ENCODE peak calls at places on chromosomes 4 and X, in eight cellular contexts. D is COR-L47; G is NCI-H1417 treated with DMSO at 0.1 percent for 48 hours; K is germinal center; S is upper lobe of left lung; W is AG20443; T is stimulated activated CD4-positive, alpha-beta T cell treated with anti-CD3 and anti-CD28 coated beads, Interleukin-15, amount 100 ng/mL, for 24 hours; H is GM23338. P is an unnamed sample.

GRCh38 chrX:108022491-108023089 is 22.3 kb upstream of the VSIG1 start:
- DNase-seq in S (no peak), D (no peak), H (no peak), G (no peak), T (peak), K (no peak), W (no peak), P (no peak)

GRCh38 chr4:86367577-86367976 is 7.7 kb upstream of the MAPK10 start:
- DNase-seq in K (no peak), W (peak), D (no peak), T (no peak), H (no peak), S (no peak), G (no peak), P (no peak)

GRCh38 chrX:118579417-118579816 is 83.8 kb downstream of the DOCK11 start:
- DNase-seq in T (no peak), G (no peak), D (no peak), K (no peak), W (no peak), S (no peak), H (no peak), P (no peak)

GRCh38 chr4:38985363-38986065 is 46.7 kb downstream of the TMEM156 start:
- DNase-seq in G (no peak), W (no peak), H (no peak), T (no peak), S (no peak), K (peak), D (no peak), P (no peak)

GRCh38 chr4:112075129-112075753 is 70.0 kb upstream of the FAM241A start:
- DNase-seq in D (peak), G (no peak), S (no peak), K (peak), H (peak), T (peak), W (peak), P (no peak)

GRCh38 chrX:43552166-43552565 is 103.9 kb upstream of the MAOA start:
- DNase-seq in W (no peak), G (no peak), K (no peak), H (no peak), T (no peak), D (no peak), S (no peak), P (no peak)

GRCh38 chr4:76867880-76868655 is 29.9 kb downstream of the SOWAHB start:
- DNase-seq in T (peak), K (no peak), W (no peak), D (no peak), S (no peak), H (peak), G (no peak), P (no peak)

GRCh38 chr4:83828601-83829000 is 292.7 kb downstream of the GPAT3 start:
- DNase-seq in H (no peak), K (no peak), S (no peak), W (no peak), G (no peak), T (no peak), D (no peak), P (no peak)

GRCh38 chrX:9352683-9353430 is 112.0 kb upstream of the TBL1X start:
- DNase-seq in W (peak), T (peak), K (peak), G (no peak), H (no peak), D (no peak), S (peak), P (peak)

GRCh38 chr4:121711263-121712000 is 14.7 kb upstream of the ANXA5 start:
- DNase-seq in G (no peak), W (peak), S (peak), D (no peak), H (peak), K (peak), T (peak), P (no peak)

GRCh38 chr4:61511716-61512488 is 311.8 kb downstream of the ADGRL3 start:
- DNase-seq in K (no peak), H (no peak), S (no peak), T (no peak), W (peak), G (no peak), D (no peak), P (no peak)

GRCh38 chr4:35772291-35772690 is 472.0 kb downstream of the ARAP2 start:
- DNase-seq in K (no peak), G (no peak), T (no peak), H (no peak), W (no peak), S (no peak), D (no peak), P (no peak)

GRCh38 chrX:44731160-44731559 is 112.7 kb upstream of the DUSP21 start:
- DNase-seq in W (no peak), S (no peak), T (no peak), D (no peak), H (no peak), G (no peak), K (no peak), P (no peak)

GRCh38 chr4:151228196-151229119 is 48.5 kb upstream of the PRSS48 start:
- DNase-seq in D (no peak), H (no peak), G (no peak), S (no peak), T (no peak), W (no peak), K (no peak), P (no peak)

GRCh38 chrX:48648299-48648698 is 35.3 kb upstream of the WAS start:
- DNase-seq in T (peak), G (peak), H (peak), S (peak), K (peak), W (peak), D (peak), P (peak)

GRCh38 chrX:146224442-146224841 is 406.8 kb downstream of the SLITRK2 start:
- DNase-seq in D (no peak), H (peak), S (no peak), T (no peak), G (no peak), W (no peak), K (no peak), P (no peak)

GRCh38 chr4:119659576-119659975 is 31.0 kb upstream of the PDE5A start:
- DNase-seq in K (no peak), G (no peak), T (no peak), W (peak), H (no peak), D (no peak), S (no peak), P (no peak)

GRCh38 chrX:56802921-56803848 is 74.1 kb downstream of the NBDY start:
- DNase-seq in D (no peak), K (no peak), T (peak), G (no peak), S (peak), W (peak), H (peak), P (peak)

GRCh38 chr4:37453361-37454262 is 209.1 kb downstream of the NWD2 start:
- DNase-seq in W (peak), H (peak), T (peak), S (peak), G (no peak), D (peak), K (peak), P (peak)

GRCh38 chrX:9604111-9604907 is 139.5 kb downstream of the TBL1X start:
- DNase-seq in W (peak), K (no peak), S (no peak), H (no peak), D (no peak), G (no peak), T (no peak), P (no peak)

GRCh38 chr4:184805462-184806245 is 20.1 kb downstream of the ACSL1 start:
- DNase-seq in S (peak), D (no peak), H (no peak), K (peak), T (no peak), G (no peak), W (peak), P (no peak)

GRCh38 chrX:100995469-100995868 is 26.0 kb downstream of the ARL13A start:
- DNase-seq in W (peak), T (peak), H (no peak), D (no peak), S (no peak), G (no peak), K (no peak), P (no peak)

GRCh38 chrX:10199212-10199611 is 42.4 kb downstream of the CLCN4 start:
- DNase-seq in S (peak), D (no peak), W (no peak), H (no peak), G (no peak), T (no peak), K (peak), P (peak)

GRCh38 chrX:71151366-71151765 is 6.7 kb downstream of the NLGN3 start:
- DNase-seq in H (no peak), S (no peak), T (no peak), K (no peak), D (no peak), G (no peak), W (no peak), P (no peak)

GRCh38 chrX:105451426-105451825 is 230.9 kb upstream of the TEX13A start:
- DNase-seq in T (no peak), D (no peak), W (no peak), S (no peak), H (no peak), K (no peak), G (no peak), P (no peak)

GRCh38 chrX:13717697-13718483 is 16.5 kb downstream of the TRAPPC2 start:
- DNase-seq in K (no peak), G (no peak), T (no peak), H (no peak), S (no peak), W (peak), D (no peak), P (no peak)

GRCh38 chr4:107631568-107631967 is 88.5 kb downstream of the PAPSS1 start:
- DNase-seq in G (no peak), T (no peak), W (peak), H (no peak), S (no peak), K (no peak), D (no peak), P (no peak)

GRCh38 chr4:156685308-156685707 is 286.3 kb downstream of the PDGFC start:
- DNase-seq in H (no peak), G (no peak), K (no peak), D (no peak), W (no peak), S (no peak), T (no peak), P (no peak)

GRCh38 chr4:170988446-170988845 is 824.8 kb upstream of the GALNTL6 start:
- DNase-seq in S (no peak), K (no peak), W (no peak), H (no peak), G (no peak), T (no peak), D (no peak), P (no peak)

GRCh38 chr4:161376275-161376674 is 787.5 kb downstream of the FSTL5 start:
- DNase-seq in H (no peak), W (no peak), G (no peak), T (no peak), S (no peak), D (no peak), K (no peak), P (no peak)

GRCh38 chrX:153969904-153970397 is 1.7 kb downstream of the HCFC1 start:
- DNase-seq in S (no peak), T (no peak), D (no peak), W (peak), G (no peak), K (no peak), H (no peak), P (no peak)

GRCh38 chr4:4693258-4693657 is 151.4 kb upstream of the STX18 start:
- DNase-seq in S (no peak), T (peak), D (no peak), K (no peak), H (no peak), W (peak), G (no peak), P (no peak)

GRCh38 chrX:119654112-119654531 is 38.8 kb downstream of the SEPTIN6 start:
- DNase-seq in H (peak), W (no peak), S (no peak), G (no peak), T (no peak), K (no peak), D (no peak), P (no peak)

GRCh38 chrX:150770623-150771022 is 77.4 kb downstream of the MTMR1 start:
- DNase-seq in S (no peak), W (no peak), H (no peak), K (no peak), T (no peak), D (peak), G (no peak), P (no peak)